ENCODE peak calls at places on chromosomes 6 and 20, in nine cellular contexts. One of them, this sample, is unnamed.

GRCh38 chr6:128899651-128900050 is 16.7 kb downstream of the LAMA2 start:
- DNase-seq in ascending aorta: no peak
- DNase-seq in activated CD4-positive, alpha-beta T cell treated with anti-CD3 and anti-CD28 coated beads, Interleukin-2, amount 50 U/mL, for 1 hour: no peak
- DNase-seq in HL-60: no peak
- DNase-seq in activated T-cell treated with anti-CD3 and anti-CD28 coated beads, Interleukin-2, amount 50 U/mL, for 72 hours: no peak
- DNase-seq in NCI-H774: no peak
- DNase-seq in smooth muscle cell of the brain vasculature: no peak
- DNase-seq in cardiac fibroblast: peak; percentile 66
- DNase-seq in stimulated activated naive B cell treated with anti-CD40 and anti-IgM and Interleukin-4, amounts not matched to agents 10 μg/mL and 1 μg/mL and 100 μg/mL, for 72 hours: no peak
- DNase-seq in this sample: peak; percentile 57

GRCh38 chr6:22368794-22369193 is 72.0 kb upstream of the PRL start:
- DNase-seq in ascending aorta: no peak
- DNase-seq in activated CD4-positive, alpha-beta T cell treated with anti-CD3 and anti-CD28 coated beads, Interleukin-2, amount 50 U/mL, for 1 hour: no peak
- DNase-seq in HL-60: no peak
- DNase-seq in activated T-cell treated with anti-CD3 and anti-CD28 coated beads, Interleukin-2, amount 50 U/mL, for 72 hours: no peak
- DNase-seq in NCI-H774: no peak
- DNase-seq in smooth muscle cell of the brain vasculature: no peak
- DNase-seq in cardiac fibroblast: peak; percentile 6
- DNase-seq in stimulated activated naive B cell treated with anti-CD40 and anti-IgM and Interleukin-4, amounts not matched to agents 10 μg/mL and 1 μg/mL and 100 μg/mL, for 72 hours: no peak
- DNase-seq in this sample: peak; percentile 31

GRCh38 chr6:152204584-152204983 is 397.1 kb downstream of the ESR1 start:
- DNase-seq in ascending aorta: no peak
- DNase-seq in activated CD4-positive, alpha-beta T cell treated with anti-CD3 and anti-CD28 coated beads, Interleukin-2, amount 50 U/mL, for 1 hour: no peak
- DNase-seq in HL-60: no peak
- DNase-seq in activated T-cell treated with anti-CD3 and anti-CD28 coated beads, Interleukin-2, amount 50 U/mL, for 72 hours: no peak
- DNase-seq in NCI-H774: no peak
- DNase-seq in smooth muscle cell of the brain vasculature: no peak
- DNase-seq in cardiac fibroblast: no peak
- DNase-seq in stimulated activated naive B cell treated with anti-CD40 and anti-IgM and Interleukin-4, amounts not matched to agents 10 μg/mL and 1 μg/mL and 100 μg/mL, for 72 hours: no peak
- DNase-seq in this sample: no peak

GRCh38 chr20:58850693-58851174 is at the start of gene GNAS-AS1:
- DNase-seq in ascending aorta: peak; percentile 75
- DNase-seq in activated CD4-positive, alpha-beta T cell treated with anti-CD3 and anti-CD28 coated beads, Interleukin-2, amount 50 U/mL, for 1 hour: peak; percentile 77
- DNase-seq in HL-60: no peak
- DNase-seq in activated T-cell treated with anti-CD3 and anti-CD28 coated beads, Interleukin-2, amount 50 U/mL, for 72 hours: peak; percentile 89
- DNase-seq in NCI-H774: peak; percentile 78
- DNase-seq in smooth muscle cell of the brain vasculature: peak; percentile 72
- DNase-seq in cardiac fibroblast: peak; percentile 94
- DNase-seq in stimulated activated naive B cell treated with anti-CD40 and anti-IgM and Interleukin-4, amounts not matched to agents 10 μg/mL and 1 μg/mL and 100 μg/mL, for 72 hours: peak; percentile 78
- DNase-seq in this sample: peak; percentile 89

GRCh38 chr6:33983109-33983475 is 162.8 kb downstream of the GRM4 start:
- DNase-seq in ascending aorta: no peak
- DNase-seq in activated CD4-positive, alpha-beta T cell treated with anti-CD3 and anti-CD28 coated beads, Interleukin-2, amount 50 U/mL, for 1 hour: no peak
- DNase-seq in HL-60: peak; percentile 47
- DNase-seq in activated T-cell treated with anti-CD3 and anti-CD28 coated beads, Interleukin-2, amount 50 U/mL, for 72 hours: no peak
- DNase-seq in NCI-H774: peak; percentile 76
- DNase-seq in smooth muscle cell of the brain vasculature: no peak
- DNase-seq in cardiac fibroblast: no peak
- DNase-seq in stimulated activated naive B cell treated with anti-CD40 and anti-IgM and Interleukin-4, amounts not matched to agents 10 μg/mL and 1 μg/mL and 100 μg/mL, for 72 hours: no peak
- DNase-seq in this sample: no peak

GRCh38 chr20:1800777-1801176 is 94.4 kb upstream of the SIRPA start:
- DNase-seq in ascending aorta: no peak
- DNase-seq in activated CD4-positive, alpha-beta T cell treated with anti-CD3 and anti-CD28 coated beads, Interleukin-2, amount 50 U/mL, for 1 hour: no peak
- DNase-seq in HL-60: no peak
- DNase-seq in activated T-cell treated with anti-CD3 and anti-CD28 coated beads, Interleukin-2, amount 50 U/mL, for 72 hours: no peak
- DNase-seq in NCI-H774: no peak
- DNase-seq in smooth muscle cell of the brain vasculature: no peak
- DNase-seq in cardiac fibroblast: peak; percentile 62
- DNase-seq in stimulated activated naive B cell treated with anti-CD40 and anti-IgM and Interleukin-4, amounts not matched to agents 10 μg/mL and 1 μg/mL and 100 μg/mL, for 72 hours: no peak
- DNase-seq in this sample: peak; percentile 61

GRCh38 chr6:137723273-137724017 is 143.6 kb upstream of the TNFAIP3 start:
- DNase-seq in ascending aorta: no peak
- DNase-seq in activated CD4-positive, alpha-beta T cell treated with anti-CD3 and anti-CD28 coated beads, Interleukin-2, amount 50 U/mL, for 1 hour: no peak
- DNase-seq in HL-60: no peak
- DNase-seq in activated T-cell treated with anti-CD3 and anti-CD28 coated beads, Interleukin-2, amount 50 U/mL, for 72 hours: no peak
- DNase-seq in NCI-H774: peak; percentile 44
- DNase-seq in smooth muscle cell of the brain vasculature: no peak
- DNase-seq in cardiac fibroblast: no peak
- DNase-seq in stimulated activated naive B cell treated with anti-CD40 and anti-IgM and Interleukin-4, amounts not matched to agents 10 μg/mL and 1 μg/mL and 100 μg/mL, for 72 hours: no peak
- DNase-seq in this sample: no peak

GRCh38 chr6:111113731-111114438 is 26.6 kb downstream of the SLC16A10 start:
- DNase-seq in ascending aorta: peak; percentile 75
- DNase-seq in activated CD4-positive, alpha-beta T cell treated with anti-CD3 and anti-CD28 coated beads, Interleukin-2, amount 50 U/mL, for 1 hour: peak; percentile 10
- DNase-seq in HL-60: no peak
- DNase-seq in activated T-cell treated with anti-CD3 and anti-CD28 coated beads, Interleukin-2, amount 50 U/mL, for 72 hours: peak; percentile 52
- DNase-seq in NCI-H774: no peak
- DNase-seq in smooth muscle cell of the brain vasculature: no peak
- DNase-seq in cardiac fibroblast: peak; percentile 76
- DNase-seq in stimulated activated naive B cell treated with anti-CD40 and anti-IgM and Interleukin-4, amounts not matched to agents 10 μg/mL and 1 μg/mL and 100 μg/mL, for 72 hours: no peak
- DNase-seq in this sample: peak; percentile 66

GRCh38 chr20:64076061-64076997 is 3.0 kb downstream of the RGS19 start:
- DNase-seq in ascending aorta: no peak
- DNase-seq in activated CD4-positive, alpha-beta T cell treated with anti-CD3 and anti-CD28 coated beads, Interleukin-2, amount 50 U/mL, for 1 hour: no peak
- DNase-seq in HL-60: no peak
- DNase-seq in activated T-cell treated with anti-CD3 and anti-CD28 coated beads, Interleukin-2, amount 50 U/mL, for 72 hours: no peak
- DNase-seq in NCI-H774: no peak
- DNase-seq in smooth muscle cell of the brain vasculature: no peak
- DNase-seq in cardiac fibroblast: no peak
- DNase-seq in stimulated activated naive B cell treated with anti-CD40 and anti-IgM and Interleukin-4, amounts not matched to agents 10 μg/mL and 1 μg/mL and 100 μg/mL, for 72 hours: no peak
- DNase-seq in this sample: no peak

GRCh38 chr6:22149081-22149480 is 147.8 kb downstream of the PRL start:
- DNase-seq in ascending aorta: no peak
- DNase-seq in activated CD4-positive, alpha-beta T cell treated with anti-CD3 and anti-CD28 coated beads, Interleukin-2, amount 50 U/mL, for 1 hour: no peak
- DNase-seq in HL-60: no peak
- DNase-seq in activated T-cell treated with anti-CD3 and anti-CD28 coated beads, Interleukin-2, amount 50 U/mL, for 72 hours: no peak
- DNase-seq in NCI-H774: peak; percentile 81
- DNase-seq in smooth muscle cell of the brain vasculature: no peak
- DNase-seq in cardiac fibroblast: no peak
- DNase-seq in stimulated activated naive B cell treated with anti-CD40 and anti-IgM and Interleukin-4, amounts not matched to agents 10 μg/mL and 1 μg/mL and 100 μg/mL, for 72 hours: no peak
- DNase-seq in this sample: no peak

GRCh38 chr6:31622678-31623077 is 2.2 kb downstream of the PRRC2A start:
- DNase-seq in ascending aorta: no peak
- DNase-seq in activated CD4-positive, alpha-beta T cell treated with anti-CD3 and anti-CD28 coated beads, Interleukin-2, amount 50 U/mL, for 1 hour: no peak
- DNase-seq in HL-60: no peak
- DNase-seq in activated T-cell treated with anti-CD3 and anti-CD28 coated beads, Interleukin-2, amount 50 U/mL, for 72 hours: no peak
- DNase-seq in NCI-H774: no peak
- DNase-seq in smooth muscle cell of the brain vasculature: no peak
- DNase-seq in cardiac fibroblast: no peak
- DNase-seq in stimulated activated naive B cell treated with anti-CD40 and anti-IgM and Interleukin-4, amounts not matched to agents 10 μg/mL and 1 μg/mL and 100 μg/mL, for 72 hours: no peak
- DNase-seq in this sample: no peak

GRCh38 chr6:3929281-3929798 is 80.2 kb downstream of the FAM50B start:
- DNase-seq in ascending aorta: no peak
- DNase-seq in activated CD4-positive, alpha-beta T cell treated with anti-CD3 and anti-CD28 coated beads, Interleukin-2, amount 50 U/mL, for 1 hour: no peak
- DNase-seq in HL-60: no peak
- DNase-seq in activated T-cell treated with anti-CD3 and anti-CD28 coated beads, Interleukin-2, amount 50 U/mL, for 72 hours: no peak
- DNase-seq in NCI-H774: no peak
- DNase-seq in smooth muscle cell of the brain vasculature: no peak
- DNase-seq in cardiac fibroblast: peak; percentile 93
- DNase-seq in stimulated activated naive B cell treated with anti-CD40 and anti-IgM and Interleukin-4, amounts not matched to agents 10 μg/mL and 1 μg/mL and 100 μg/mL, for 72 hours: no peak
- DNase-seq in this sample: peak; percentile 68

GRCh38 chr6:3725145-3726015 is 26.1 kb downstream of the PXDC1 start:
- DNase-seq in ascending aorta: no peak
- DNase-seq in activated CD4-positive, alpha-beta T cell treated with anti-CD3 and anti-CD28 coated beads, Interleukin-2, amount 50 U/mL, for 1 hour: no peak
- DNase-seq in HL-60: no peak
- DNase-seq in activated T-cell treated with anti-CD3 and anti-CD28 coated beads, Interleukin-2, amount 50 U/mL, for 72 hours: no peak
- DNase-seq in NCI-H774: no peak
- DNase-seq in smooth muscle cell of the brain vasculature: no peak
- DNase-seq in cardiac fibroblast: no peak
- DNase-seq in stimulated activated naive B cell treated with anti-CD40 and anti-IgM and Interleukin-4, amounts not matched to agents 10 μg/mL and 1 μg/mL and 100 μg/mL, for 72 hours: no peak
- DNase-seq in this sample: no peak

GRCh38 chr6:134686071-134686470 is 263.8 kb downstream of the ALDH8A1 start:
- DNase-seq in ascending aorta: no peak
- DNase-seq in activated CD4-positive, alpha-beta T cell treated with anti-CD3 and anti-CD28 coated beads, Interleukin-2, amount 50 U/mL, for 1 hour: no peak
- DNase-seq in HL-60: no peak
- DNase-seq in activated T-cell treated with anti-CD3 and anti-CD28 coated beads, Interleukin-2, amount 50 U/mL, for 72 hours: no peak
- DNase-seq in NCI-H774: peak; percentile 45
- DNase-seq in smooth muscle cell of the brain vasculature: no peak
- DNase-seq in cardiac fibroblast: no peak
- DNase-seq in stimulated activated naive B cell treated with anti-CD40 and anti-IgM and Interleukin-4, amounts not matched to agents 10 μg/mL and 1 μg/mL and 100 μg/mL, for 72 hours: no peak
- DNase-seq in this sample: no peak

GRCh38 chr6:169722362-169723199 is 1.7 kb downstream of the PHF10 start:
- DNase-seq in ascending aorta: no peak
- DNase-seq in activated CD4-positive, alpha-beta T cell treated with anti-CD3 and anti-CD28 coated beads, Interleukin-2, amount 50 U/mL, for 1 hour: peak; percentile 34
- DNase-seq in HL-60: peak; percentile 42
- DNase-seq in activated T-cell treated with anti-CD3 and anti-CD28 coated beads, Interleukin-2, amount 50 U/mL, for 72 hours: peak; percentile 49
- DNase-seq in NCI-H774: peak; percentile 58
- DNase-seq in smooth muscle cell of the brain vasculature: no peak
- DNase-seq in cardiac fibroblast: peak; percentile 58
- DNase-seq in stimulated activated naive B cell treated with anti-CD40 and anti-IgM and Interleukin-4, amounts not matched to agents 10 μg/mL and 1 μg/mL and 100 μg/mL, for 72 hours: peak; percentile 8
- DNase-seq in this sample: peak; percentile 83

GRCh38 chr6:134312038-134312660 is 5.8 kb downstream of the SGK1 start:
- DNase-seq in ascending aorta: no peak
- DNase-seq in activated CD4-positive, alpha-beta T cell treated with anti-CD3 and anti-CD28 coated beads, Interleukin-2, amount 50 U/mL, for 1 hour: no peak
- DNase-seq in HL-60: no peak
- DNase-seq in activated T-cell treated with anti-CD3 and anti-CD28 coated beads, Interleukin-2, amount 50 U/mL, for 72 hours: no peak
- DNase-seq in NCI-H774: no peak
- DNase-seq in smooth muscle cell of the brain vasculature: no peak
- DNase-seq in cardiac fibroblast: no peak
- DNase-seq in stimulated activated naive B cell treated with anti-CD40 and anti-IgM and Interleukin-4, amounts not matched to agents 10 μg/mL and 1 μg/mL and 100 μg/mL, for 72 hours: no peak
- DNase-seq in this sample: no peak

GRCh38 chr6:44462797-44463770 is 75.6 kb downstream of the CDC5L start:
- DNase-seq in ascending aorta: no peak
- DNase-seq in activated CD4-positive, alpha-beta T cell treated with anti-CD3 and anti-CD28 coated beads, Interleukin-2, amount 50 U/mL, for 1 hour: no peak
- DNase-seq in HL-60: no peak
- DNase-seq in activated T-cell treated with anti-CD3 and anti-CD28 coated beads, Interleukin-2, amount 50 U/mL, for 72 hours: no peak
- DNase-seq in NCI-H774: no peak
- DNase-seq in smooth muscle cell of the brain vasculature: no peak
- DNase-seq in cardiac fibroblast: no peak
- DNase-seq in stimulated activated naive B cell treated with anti-CD40 and anti-IgM and Interleukin-4, amounts not matched to agents 10 μg/mL and 1 μg/mL and 100 μg/mL, for 72 hours: no peak
- DNase-seq in this sample: no peak

GRCh38 chr6:97712751-97713150 is 429.7 kb upstream of the MMS22L start:
- DNase-seq in ascending aorta: no peak
- DNase-seq in activated CD4-positive, alpha-beta T cell treated with anti-CD3 and anti-CD28 coated beads, Interleukin-2, amount 50 U/mL, for 1 hour: no peak
- DNase-seq in HL-60: no peak
- DNase-seq in activated T-cell treated with anti-CD3 and anti-CD28 coated beads, Interleukin-2, amount 50 U/mL, for 72 hours: no peak
- DNase-seq in NCI-H774: no peak
- DNase-seq in smooth muscle cell of the brain vasculature: no peak
- DNase-seq in cardiac fibroblast: no peak
- DNase-seq in stimulated activated naive B cell treated with anti-CD40 and anti-IgM and Interleukin-4, amounts not matched to agents 10 μg/mL and 1 μg/mL and 100 μg/mL, for 72 hours: no peak
- DNase-seq in this sample: no peak

GRCh38 chr6:119727504-119728219 is 378.1 kb upstream of the MAN1A1 start:
- DNase-seq in ascending aorta: no peak
- DNase-seq in activated CD4-positive, alpha-beta T cell treated with anti-CD3 and anti-CD28 coated beads, Interleukin-2, amount 50 U/mL, for 1 hour: no peak
- DNase-seq in HL-60: no peak
- DNase-seq in activated T-cell treated with anti-CD3 and anti-CD28 coated beads, Interleukin-2, amount 50 U/mL, for 72 hours: no peak
- DNase-seq in NCI-H774: no peak
- DNase-seq in smooth muscle cell of the brain vasculature: no peak
- DNase-seq in cardiac fibroblast: no peak
- DNase-seq in stimulated activated naive B cell treated with anti-CD40 and anti-IgM and Interleukin-4, amounts not matched to agents 10 μg/mL and 1 μg/mL and 100 μg/mL, for 72 hours: no peak
- DNase-seq in this sample: no peak

GRCh38 chr20:9359561-9360308 is 154.7 kb upstream of the LAMP5 start:
- DNase-seq in ascending aorta: no peak
- DNase-seq in activated CD4-positive, alpha-beta T cell treated with anti-CD3 and anti-CD28 coated beads, Interleukin-2, amount 50 U/mL, for 1 hour: no peak
- DNase-seq in HL-60: peak; percentile 2
- DNase-seq in activated T-cell treated with anti-CD3 and anti-CD28 coated beads, Interleukin-2, amount 50 U/mL, for 72 hours: peak; percentile 0
- DNase-seq in NCI-H774: no peak
- DNase-seq in smooth muscle cell of the brain vasculature: peak; percentile 52
- DNase-seq in cardiac fibroblast: peak; percentile 80
- DNase-seq in stimulated activated naive B cell treated with anti-CD40 and anti-IgM and Interleukin-4, amounts not matched to agents 10 μg/mL and 1 μg/mL and 100 μg/mL, for 72 hours: peak; percentile 66
- DNase-seq in this sample: peak; percentile 82

GRCh38 chr6:75493400-75494064 is at the start of gene FILIP1:
- DNase-seq in ascending aorta: peak; percentile 89
- DNase-seq in activated CD4-positive, alpha-beta T cell treated with anti-CD3 and anti-CD28 coated beads, Interleukin-2, amount 50 U/mL, for 1 hour: no peak
- DNase-seq in HL-60: no peak
- DNase-seq in activated T-cell treated with anti-CD3 and anti-CD28 coated beads, Interleukin-2, amount 50 U/mL, for 72 hours: no peak
- DNase-seq in NCI-H774: no peak
- DNase-seq in smooth muscle cell of the brain vasculature: no peak
- DNase-seq in cardiac fibroblast: peak; percentile 82
- DNase-seq in stimulated activated naive B cell treated with anti-CD40 and anti-IgM and Interleukin-4, amounts not matched to agents 10 μg/mL and 1 μg/mL and 100 μg/mL, for 72 hours: no peak
- DNase-seq in this sample: peak; percentile 79

GRCh38 chr20:63939061-63939935 is 16.9 kb downstream of the UCKL1 start:
- DNase-seq in ascending aorta: no peak
- DNase-seq in activated CD4-positive, alpha-beta T cell treated with anti-CD3 and anti-CD28 coated beads, Interleukin-2, amount 50 U/mL, for 1 hour: no peak
- DNase-seq in HL-60: no peak
- DNase-seq in activated T-cell treated with anti-CD3 and anti-CD28 coated beads, Interleukin-2, amount 50 U/mL, for 72 hours: no peak
- DNase-seq in NCI-H774: no peak
- DNase-seq in smooth muscle cell of the brain vasculature: no peak
- DNase-seq in cardiac fibroblast: no peak
- DNase-seq in stimulated activated naive B cell treated with anti-CD40 and anti-IgM and Interleukin-4, amounts not matched to agents 10 μg/mL and 1 μg/mL and 100 μg/mL, for 72 hours: no peak
- DNase-seq in this sample: no peak

GRCh38 chr20:46652699-46653098 is 1.4 kb upstream of the SLC13A3 start:
- DNase-seq in ascending aorta: no peak
- DNase-seq in activated CD4-positive, alpha-beta T cell treated with anti-CD3 and anti-CD28 coated beads, Interleukin-2, amount 50 U/mL, for 1 hour: no peak
- DNase-seq in HL-60: no peak
- DNase-seq in activated T-cell treated with anti-CD3 and anti-CD28 coated beads, Interleukin-2, amount 50 U/mL, for 72 hours: no peak
- DNase-seq in NCI-H774: no peak
- DNase-seq in smooth muscle cell of the brain vasculature: no peak
- DNase-seq in cardiac fibroblast: no peak
- DNase-seq in stimulated activated naive B cell treated with anti-CD40 and anti-IgM and Interleukin-4, amounts not matched to agents 10 μg/mL and 1 μg/mL and 100 μg/mL, for 72 hours: no peak
- DNase-seq in this sample: no peak

GRCh38 chr20:5657190-5657872 is 92.9 kb upstream of the SHLD1 start:
- DNase-seq in ascending aorta: peak; percentile 67
- DNase-seq in activated CD4-positive, alpha-beta T cell treated with anti-CD3 and anti-CD28 coated beads, Interleukin-2, amount 50 U/mL, for 1 hour: no peak
- DNase-seq in HL-60: peak; percentile 75
- DNase-seq in activated T-cell treated with anti-CD3 and anti-CD28 coated beads, Interleukin-2, amount 50 U/mL, for 72 hours: no peak
- DNase-seq in NCI-H774: no peak
- DNase-seq in smooth muscle cell of the brain vasculature: no peak
- DNase-seq in cardiac fibroblast: peak; percentile 98
- DNase-seq in stimulated activated naive B cell treated with anti-CD40 and anti-IgM and Interleukin-4, amounts not matched to agents 10 μg/mL and 1 μg/mL and 100 μg/mL, for 72 hours: no peak
- DNase-seq in this sample: peak; percentile 99

GRCh38 chr6:147782302-147782701 is 273.8 kb downstream of the SAMD5 start:
- DNase-seq in ascending aorta: no peak
- DNase-seq in activated CD4-positive, alpha-beta T cell treated with anti-CD3 and anti-CD28 coated beads, Interleukin-2, amount 50 U/mL, for 1 hour: no peak
- DNase-seq in HL-60: no peak
- DNase-seq in activated T-cell treated with anti-CD3 and anti-CD28 coated beads, Interleukin-2, amount 50 U/mL, for 72 hours: no peak
- DNase-seq in NCI-H774: peak; percentile 66
- DNase-seq in smooth muscle cell of the brain vasculature: peak; percentile 36
- DNase-seq in cardiac fibroblast: no peak
- DNase-seq in stimulated activated naive B cell treated with anti-CD40 and anti-IgM and Interleukin-4, amounts not matched to agents 10 μg/mL and 1 μg/mL and 100 μg/mL, for 72 hours: no peak
- DNase-seq in this sample: peak; percentile 2

GRCh38 chr6:41936073-41936837 is 5.4 kb downstream of the CCND3 start:
- DNase-seq in ascending aorta: peak; percentile 83
- DNase-seq in activated CD4-positive, alpha-beta T cell treated with anti-CD3 and anti-CD28 coated beads, Interleukin-2, amount 50 U/mL, for 1 hour: peak; percentile 49
- DNase-seq in HL-60: peak; percentile 91
- DNase-seq in activated T-cell treated with anti-CD3 and anti-CD28 coated beads, Interleukin-2, amount 50 U/mL, for 72 hours: peak; percentile 76
- DNase-seq in NCI-H774: peak; percentile 50
- DNase-seq in smooth muscle cell of the brain vasculature: no peak
- DNase-seq in cardiac fibroblast: peak; percentile 97
- DNase-seq in stimulated activated naive B cell treated with anti-CD40 and anti-IgM and Interleukin-4, amounts not matched to agents 10 μg/mL and 1 μg/mL and 100 μg/mL, for 72 hours: peak; percentile 69
- DNase-seq in this sample: peak; percentile 94

GRCh38 chr6:158184598-158184997 is 16.4 kb downstream of the GTF2H5 start:
- DNase-seq in ascending aorta: no peak
- DNase-seq in activated CD4-positive, alpha-beta T cell treated with anti-CD3 and anti-CD28 coated beads, Interleukin-2, amount 50 U/mL, for 1 hour: no peak
- DNase-seq in HL-60: no peak
- DNase-seq in activated T-cell treated with anti-CD3 and anti-CD28 coated beads, Interleukin-2, amount 50 U/mL, for 72 hours: no peak
- DNase-seq in NCI-H774: no peak
- DNase-seq in smooth muscle cell of the brain vasculature: no peak
- DNase-seq in cardiac fibroblast: peak; percentile 36
- DNase-seq in stimulated activated naive B cell treated with anti-CD40 and anti-IgM and Interleukin-4, amounts not matched to agents 10 μg/mL and 1 μg/mL and 100 μg/mL, for 72 hours: no peak
- DNase-seq in this sample: peak; percentile 45

GRCh38 chr6:92690997-92691599 is 728.3 kb downstream of the EPHA7 start:
- DNase-seq in ascending aorta: no peak
- DNase-seq in activated CD4-positive, alpha-beta T cell treated with anti-CD3 and anti-CD28 coated beads, Interleukin-2, amount 50 U/mL, for 1 hour: no peak
- DNase-seq in HL-60: no peak
- DNase-seq in activated T-cell treated with anti-CD3 and anti-CD28 coated beads, Interleukin-2, amount 50 U/mL, for 72 hours: no peak
- DNase-seq in NCI-H774: no peak
- DNase-seq in smooth muscle cell of the brain vasculature: no peak
- DNase-seq in cardiac fibroblast: peak; percentile 12
- DNase-seq in stimulated activated naive B cell treated with anti-CD40 and anti-IgM and Interleukin-4, amounts not matched to agents 10 μg/mL and 1 μg/mL and 100 μg/mL, for 72 hours: no peak
- DNase-seq in this sample: no peak

GRCh38 chr20:50852085-50852484 is 57.2 kb downstream of the BCAS4 start:
- DNase-seq in ascending aorta: no peak
- DNase-seq in activated CD4-positive, alpha-beta T cell treated with anti-CD3 and anti-CD28 coated beads, Interleukin-2, amount 50 U/mL, for 1 hour: no peak
- DNase-seq in HL-60: no peak
- DNase-seq in activated T-cell treated with anti-CD3 and anti-CD28 coated beads, Interleukin-2, amount 50 U/mL, for 72 hours: no peak
- DNase-seq in NCI-H774: no peak
- DNase-seq in smooth muscle cell of the brain vasculature: no peak
- DNase-seq in cardiac fibroblast: no peak
- DNase-seq in stimulated activated naive B cell treated with anti-CD40 and anti-IgM and Interleukin-4, amounts not matched to agents 10 μg/mL and 1 μg/mL and 100 μg/mL, for 72 hours: no peak
- DNase-seq in this sample: no peak

GRCh38 chr20:39518649-39519048 is 556.5 kb downstream of the DHX35 start:
- DNase-seq in ascending aorta: no peak
- DNase-seq in activated CD4-positive, alpha-beta T cell treated with anti-CD3 and anti-CD28 coated beads, Interleukin-2, amount 50 U/mL, for 1 hour: no peak
- DNase-seq in HL-60: no peak
- DNase-seq in activated T-cell treated with anti-CD3 and anti-CD28 coated beads, Interleukin-2, amount 50 U/mL, for 72 hours: no peak
- DNase-seq in NCI-H774: no peak
- DNase-seq in smooth muscle cell of the brain vasculature: no peak
- DNase-seq in cardiac fibroblast: no peak
- DNase-seq in stimulated activated naive B cell treated with anti-CD40 and anti-IgM and Interleukin-4, amounts not matched to agents 10 μg/mL and 1 μg/mL and 100 μg/mL, for 72 hours: no peak
- DNase-seq in this sample: no peak

GRCh38 chr20:33784225-33784624 is 26.9 kb upstream of the CHMP4B start:
- DNase-seq in ascending aorta: no peak
- DNase-seq in activated CD4-positive, alpha-beta T cell treated with anti-CD3 and anti-CD28 coated beads, Interleukin-2, amount 50 U/mL, for 1 hour: no peak
- DNase-seq in HL-60: no peak
- DNase-seq in activated T-cell treated with anti-CD3 and anti-CD28 coated beads, Interleukin-2, amount 50 U/mL, for 72 hours: no peak
- DNase-seq in NCI-H774: no peak
- DNase-seq in smooth muscle cell of the brain vasculature: no peak
- DNase-seq in cardiac fibroblast: no peak
- DNase-seq in stimulated activated naive B cell treated with anti-CD40 and anti-IgM and Interleukin-4, amounts not matched to agents 10 μg/mL and 1 μg/mL and 100 μg/mL, for 72 hours: no peak
- DNase-seq in this sample: no peak

This sample was measured in fibroblast of pulmonary artery.